ENCODE peak calls at places on chromosomes 11 and 22, in five cellular contexts. N is lower leg skin, D is tibial artery, S is spleen, L is HFF-Myc. P is an unnamed sample.

GRCh38 chr22:31614781-31615480 is 47.1 kb downstream of the PISD start:
- DNase-seq in N (no peak), D (no peak), S (no peak), L (no peak), P (no peak)

GRCh38 chr11:106889718-106890117 is 128.6 kb downstream of the GUCY1A2 start:
- DNase-seq in N (no peak), D (no peak), S (no peak), L (no peak), P (no peak)

GRCh38 chr11:2535673-2536439 is 91.0 kb downstream of the KCNQ1 start:
- DNase-seq in N (no peak), D (no peak), S (peak; percentile 65), L (no peak), P (no peak)

GRCh38 chr11:13333456-13333957 is 55.9 kb downstream of the BMAL1 start:
- DNase-seq in N (no peak), D (no peak), S (no peak), L (no peak), P (no peak)

GRCh38 chr11:128738942-128739341 is 45.1 kb downstream of the FLI1 start:
- DNase-seq in N (no peak), D (no peak), S (no peak), L (no peak), P (no peak)

GRCh38 chr22:31474743-31475142 is 14.9 kb downstream of the EIF4ENIF1 start:
- DNase-seq in N (no peak), D (no peak), S (no peak), L (no peak), P (peak; percentile 90)

GRCh38 chr11:107856981-107857517 is 1.5 kb downstream of the SLC35F2 start:
- DNase-seq in N (peak; percentile 27), D (peak; percentile 24), S (no peak), L (no peak), P (no peak)

GRCh38 chr11:112751312-112751711 is 209.9 kb upstream of the NCAM1 start:
- DNase-seq in N (no peak), D (no peak), S (no peak), L (no peak), P (no peak)

GRCh38 chr11:128462189-128462588 is 125.2 kb downstream of the ETS1 start:
- DNase-seq in N (no peak), D (no peak), S (no peak), L (no peak), P (no peak)

GRCh38 chr11:204587-205109 is 2.6 kb downstream of the BET1L start:
- DNase-seq in N (no peak), D (no peak), S (no peak), L (no peak), P (no peak)

GRCh38 chr11:20156876-20157613 is 3.2 kb downstream of the DBX1 start:
- DNase-seq in N (no peak), D (no peak), S (peak; percentile 78), L (no peak), P (no peak)

GRCh38 chr22:37905534-37906363 is at the start of gene MICALL1:
- DNase-seq in N (no peak), D (peak; percentile 54), S (peak; percentile 95), L (no peak), P (no peak)

GRCh38 chr22:40177738-40178416 is at the start of gene TNRC6B:
- DNase-seq in N (peak; percentile 92), D (peak; percentile 86), S (peak; percentile 76), L (peak; percentile 95), P (peak; percentile 91)

GRCh38 chr11:33790088-33790487 is 15.8 kb upstream of the FBXO3 start:
- DNase-seq in N (no peak), D (no peak), S (no peak), L (no peak), P (no peak)

GRCh38 chr11:111357150-111358037 is 21.7 kb downstream of the POU2AF1 start:
- DNase-seq in N (no peak), D (no peak), S (no peak), L (no peak), P (no peak)

GRCh38 chr22:26276530-26277200 is 107.4 kb downstream of the SEZ6L start:
- DNase-seq in N (no peak), D (no peak), S (no peak), L (no peak), P (no peak)

DNA sequence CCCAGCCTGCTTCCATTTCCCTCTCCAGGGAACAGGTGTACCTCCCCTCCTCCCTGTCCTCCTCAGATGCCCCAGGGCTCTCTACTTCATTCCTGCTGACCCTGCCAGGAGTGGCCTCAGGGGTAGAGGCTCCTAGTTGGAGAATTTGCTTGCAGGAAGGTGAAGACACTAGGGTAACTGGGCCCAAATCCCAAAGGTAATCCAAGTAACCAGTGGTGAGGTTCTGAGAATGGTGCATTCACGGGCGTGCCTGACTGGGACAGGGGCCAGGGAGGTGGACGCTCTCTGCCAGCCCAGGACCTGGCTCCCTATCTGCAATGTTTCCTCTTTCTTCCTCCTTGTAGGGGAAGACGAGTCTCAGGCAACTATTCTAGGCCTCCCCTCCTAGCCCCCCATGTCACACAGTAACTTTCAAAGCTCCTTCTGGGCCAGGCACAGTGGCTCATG is 2.9 kb downstream of the SLC35C1 start:
- DNase-seq in N (no peak), D (no peak), S (no peak), L (no peak), P (no peak)
- H3K4me3 ChIP-seq in N (no peak overlapping the region), D (no peak overlapping the region), S (no peak overlapping the region), L (peak overlapping the region; percentile 87), P (peak overlapping the region; percentile 88)

DNA sequence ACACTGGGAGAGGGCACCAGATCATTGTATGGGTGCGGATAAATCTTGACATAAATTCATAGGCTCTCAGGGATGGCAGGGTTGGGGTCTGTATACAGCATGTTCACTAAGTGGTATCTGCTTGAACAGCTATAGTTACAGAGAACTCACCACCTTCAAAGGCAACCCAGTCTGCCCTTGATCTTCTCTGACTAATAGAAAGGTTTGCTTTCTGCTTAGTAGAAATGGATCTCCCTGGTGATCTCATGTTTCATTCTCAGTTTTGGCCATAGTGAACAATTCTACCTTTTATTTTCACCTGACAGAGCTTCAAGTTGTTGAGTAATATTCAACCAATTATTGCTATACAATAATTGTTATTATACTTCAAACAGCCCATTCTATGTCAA is 32.4 kb downstream of the CNTF start:
- DNase-seq in N (no peak), D (no peak), S (no peak), L (no peak), P (no peak)
- H3K4me3 ChIP-seq in N (no peak overlapping the region), D (no peak overlapping the region), S (no peak overlapping the region), L (no peak overlapping the region), P (no peak overlapping the region)

GRCh38 chr22:23693979-23694680 is 3.3 kb downstream of the RGL4 start:
- DNase-seq in N (no peak), D (no peak), S (no peak), L (no peak), P (no peak)
- H3K4me3 ChIP-seq in N (no peak overlapping the region), D (no peak overlapping the region), S (no peak overlapping the region), L (no peak overlapping the region), P (no peak overlapping the region)

GRCh38 chr22:43135565-43135964 is 7.6 kb downstream of the MCAT start:
- DNase-seq in N (no peak), D (no peak), S (no peak), L (no peak), P (no peak)

GRCh38 chr22:43134553-43134952 is 8.6 kb downstream of the MCAT start:
- DNase-seq in N (no peak), D (no peak), S (no peak), L (no peak), P (no peak)

GRCh38 chr22:43133401-43133800 is 9.8 kb downstream of the MCAT start:
- DNase-seq in N (no peak), D (no peak), S (no peak), L (no peak), P (no peak)

GRCh38 chr22:43136255-43136654 is 6.9 kb downstream of the MCAT start:
- DNase-seq in N (no peak), D (no peak), S (peak; percentile 83), L (no peak), P (no peak)

DNA sequence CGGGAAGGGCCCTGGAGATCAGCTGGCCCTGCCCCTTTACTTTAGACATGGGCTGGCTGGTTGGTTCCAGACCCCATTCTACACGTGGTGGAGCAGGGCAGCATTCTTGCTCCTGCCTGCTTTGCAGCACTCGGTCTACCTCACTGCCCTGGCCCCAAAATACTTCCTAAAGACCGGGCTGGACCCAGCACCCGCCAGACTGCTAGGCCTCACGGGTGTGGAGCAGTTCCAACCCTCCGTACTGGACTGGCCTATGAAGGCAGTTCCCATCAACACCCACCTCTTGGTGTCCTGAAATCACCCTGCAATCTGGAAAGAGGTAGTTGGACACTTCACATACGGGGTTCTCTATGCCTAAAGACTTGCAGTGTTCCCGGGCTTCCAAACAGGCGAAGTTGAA is 6.4 kb downstream of the MCAT start:
- DNase-seq in N (no peak), D (no peak), S (no peak), L (no peak), P (no peak)
- H3K4me3 ChIP-seq in N (no peak overlapping the region), D (no peak overlapping the region), S (no peak overlapping the region), L (no peak overlapping the region), P (no peak overlapping the region)

P was measured in AG04449.